ENCODE peak calls at places on chromosomes 6 and 20, in eight cellular contexts. O, Q, D, E, S, J, I and G are unnamed samples.

GRCh38 chr6:56222509-56222908 is 24.9 kb downstream of the COL21A1 start:
- DNase-seq in D (no peak), O (no peak), I (no peak), J (no peak), S (no peak), Q (no peak), E (peak), G (no peak)

GRCh38 chr20:54197621-54198604 is 10.0 kb upstream of the PFDN4 start:
- DNase-seq in Q (no peak), S (no peak), D (peak), E (no peak), J (no peak), I (peak), O (no peak), G (no peak)

GRCh38 chr20:16106191-16106849 is 466.9 kb downstream of the KIF16B start:
- DNase-seq in S (no peak), J (no peak), O (no peak), Q (no peak), D (no peak), E (no peak), I (no peak), G (no peak)

GRCh38 chr6:1554881-1555569 is 54.7 kb upstream of the FOXC1 start:
- DNase-seq in Q (peak), J (no peak), E (peak), O (peak), S (peak), D (peak), I (peak), G (peak)

GRCh38 chr6:40903456-40903855 is 135.6 kb downstream of the UNC5CL start:
- DNase-seq in J (no peak), D (no peak), S (no peak), E (peak), Q (no peak), O (no peak), I (no peak), G (no peak)

GRCh38 chr6:13296536-13296997 is 31.8 kb downstream of the TBC1D7 start:
- DNase-seq in D (peak), J (no peak), Q (no peak), S (no peak), O (no peak), I (no peak), E (no peak), G (no peak)

GRCh38 chr20:10093087-10093591 is 58.4 kb downstream of the ANKEF1 start:
- DNase-seq in S (no peak), E (peak), O (no peak), D (peak), J (no peak), I (peak), Q (no peak), G (no peak)

GRCh38 chr6:5570641-5571040 is 309.3 kb downstream of the FARS2 start:
- DNase-seq in E (no peak), I (no peak), O (no peak), Q (no peak), D (no peak), S (no peak), J (no peak), G (no peak)

GRCh38 chr6:82882363-82883033 is 183.1 kb downstream of the UBE3D start:
- DNase-seq in D (no peak), J (no peak), I (no peak), S (no peak), Q (no peak), E (no peak), O (no peak), G (no peak)

GRCh38 chr6:20096506-20096905 is 115.8 kb downstream of the MBOAT1 start:
- DNase-seq in D (no peak), I (no peak), S (no peak), J (peak), Q (no peak), E (no peak), O (no peak), G (no peak)

GRCh38 chr6:8059129-8059528 is 5.1 kb downstream of the BLOC1S5 start:
- DNase-seq in Q (peak), D (no peak), I (peak), O (no peak), S (no peak), E (peak), J (no peak), G (no peak)

GRCh38 chr6:41811095-41811494 is 23.6 kb downstream of the TOMM6 start:
- DNase-seq in I (no peak), S (no peak), J (no peak), E (no peak), O (no peak), Q (no peak), D (no peak), G (no peak)

GRCh38 chr20:37686762-37687477 is 6.9 kb upstream of the CTNNBL1 start:
- DNase-seq in E (peak), J (no peak), S (no peak), Q (no peak), I (peak), O (no peak), D (peak), G (no peak)

GRCh38 chr20:36311854-36312723 is 6.0 kb downstream of the DLGAP4 start:
- DNase-seq in I (no peak), O (no peak), Q (no peak), J (no peak), S (no peak), E (no peak), D (peak), G (no peak)

GRCh38 chr20:35821807-35822242 is 50.0 kb downstream of the PHF20 start:
- DNase-seq in D (no peak), Q (no peak), J (no peak), S (no peak), E (peak), O (no peak), I (peak), G (no peak)

GRCh38 chr6:30752164-30752927 is 8.0 kb upstream of the IER3 start:
- DNase-seq in O (no peak), E (peak), S (peak), I (peak), Q (no peak), J (peak), D (no peak), G (no peak)

GRCh38 chr6:46502486-46503119 is 11.4 kb upstream of the RCAN2 start:
- DNase-seq in O (no peak), J (no peak), Q (no peak), I (no peak), D (no peak), S (no peak), E (no peak), G (no peak)

GRCh38 chr6:37170273-37171140 is 555 bp downstream of the PIM1 start:
- DNase-seq in Q (peak), J (no peak), E (no peak), D (peak), S (peak), I (peak), O (peak), G (peak)

GRCh38 chr20:51789434-51789833 is 12.9 kb downstream of the SALL4 start:
- DNase-seq in S (no peak), E (no peak), I (no peak), J (no peak), Q (no peak), O (no peak), D (no peak), G (no peak)

GRCh38 chr6:5093231-5094015 is 8.3 kb downstream of the PPP1R3G start:
- DNase-seq in Q (no peak), E (no peak), I (no peak), S (no peak), J (no peak), D (no peak), O (no peak), G (no peak)

GRCh38 chr20:17646901-17647301 is 35.1 kb downstream of the RRBP1 start:
- DNase-seq in Q (no peak), E (no peak), D (no peak), J (no peak), O (no peak), S (no peak), I (no peak), G (no peak)

GRCh38 chr20:57465943-57466342 is 59.0 kb downstream of the CTCFL start:
- DNase-seq in D (no peak), Q (no peak), S (no peak), E (no peak), O (no peak), J (no peak), I (no peak), G (no peak)

GRCh38 chr6:42978487-42978792 is 541 bp downstream of the PEX6 start:
- DNase-seq in E (no peak), S (no peak), D (peak), I (no peak), O (no peak), J (no peak), Q (no peak), G (no peak)

GRCh38 chr6:34587325-34587724 is 31.2 kb upstream of the SPDEF start:
- DNase-seq in D (peak), J (no peak), O (no peak), E (no peak), S (no peak), Q (no peak), I (no peak), G (no peak)

GRCh38 chr20:60483371-60483770 is 525.1 kb downstream of the CDH26 start:
- DNase-seq in I (no peak), D (no peak), O (no peak), J (no peak), E (no peak), Q (no peak), S (no peak), G (no peak)

GRCh38 chr6:157541618-157542404 is 160.8 kb downstream of the ZDHHC14 start:
- DNase-seq in E (no peak), S (no peak), Q (no peak), D (peak), I (peak), J (no peak), O (no peak), G (no peak)

GRCh38 chr6:44667668-44668390 is 280.3 kb downstream of the CDC5L start:
- DNase-seq in O (no peak), I (no peak), Q (peak), J (no peak), D (peak), S (peak), E (no peak), G (no peak)

GRCh38 chr20:60481051-60481741 is 523.0 kb downstream of the CDH26 start:
- DNase-seq in I (no peak), O (no peak), D (no peak), S (no peak), E (no peak), J (no peak), Q (no peak), G (no peak)

GRCh38 chr20:18721716-18722115 is 91.9 kb upstream of the SCP2D1 start:
- DNase-seq in J (no peak), E (no peak), I (no peak), D (no peak), O (no peak), Q (no peak), S (no peak), G (no peak)

GRCh38 chr6:128336436-128337095 is 183.8 kb downstream of the PTPRK start:
- DNase-seq in I (peak), D (no peak), S (no peak), J (no peak), E (no peak), O (no peak), Q (no peak), G (no peak)

GRCh38 chr6:28357036-28357435 is 7.3 kb downstream of the ZKSCAN3 start:
- DNase-seq in I (peak), S (no peak), D (peak), Q (no peak), E (peak), O (no peak), J (no peak), G (no peak)

GRCh38 chr6:106253731-106254130 is 71.8 kb downstream of the ATG5 start:
- DNase-seq in O (no peak), S (no peak), E (peak), Q (no peak), D (no peak), I (peak), J (no peak), G (no peak)

GRCh38 chr20:45246109-45246508 is 8.3 kb downstream of the SLPI start:
- DNase-seq in Q (no peak), J (no peak), E (no peak), S (no peak), I (no peak), D (no peak), O (no peak), G (no peak)

GRCh38 chr20:38337561-38338140 is 8.6 kb upstream of the LBP start:
- DNase-seq in S (no peak), D (peak), E (no peak), Q (no peak), I (no peak), O (no peak), J (no peak), G (no peak)

GRCh38 chr20:43691928-43692524 is 25.1 kb downstream of the MYBL2 start:
- DNase-seq in Q (peak), I (peak), J (peak), E (no peak), S (peak), O (no peak), D (peak), G (peak)

GRCh38 chr20:52473171-52473570 is 281.6 kb upstream of the ZFP64 start:
- DNase-seq in D (no peak), O (no peak), I (no peak), S (no peak), Q (no peak), E (no peak), J (no peak), G (no peak)

GRCh38 chr20:36624068-36624813 is 18.7 kb downstream of the RAB5IF start:
- DNase-seq in S (no peak), J (no peak), I (no peak), D (peak), O (no peak), E (no peak), Q (no peak), G (no peak)

GRCh38 chr20:48777005-48777404 is 50.8 kb downstream of the PREX1 start:
- DNase-seq in Q (no peak), J (peak), E (no peak), S (no peak), O (no peak), I (no peak), D (no peak), G (no peak)

DNA sequence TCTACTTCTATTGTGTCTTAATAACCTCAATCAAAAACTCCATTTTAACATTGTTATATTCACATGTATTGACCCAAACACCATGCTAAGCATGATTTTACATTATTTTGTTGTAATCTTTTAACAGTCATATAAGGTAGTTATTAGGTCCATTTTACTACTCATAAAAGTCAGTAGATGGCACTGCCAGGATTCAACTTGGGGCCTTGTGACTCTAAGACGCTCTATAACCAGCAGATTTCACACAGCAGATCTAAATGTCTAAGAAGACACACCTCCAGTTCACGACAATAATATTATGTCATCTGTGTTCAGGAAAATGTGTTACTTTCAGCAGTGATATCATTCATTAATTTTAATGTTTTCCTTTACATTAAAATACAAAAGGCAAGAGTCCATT is 88.0 kb downstream of the FRK start:
- DNase-seq in O (no peak), Q (no peak), E (no peak), I (no peak), S (no peak), D (no peak), J (no peak), G (no peak)
- H3K27ac ChIP-seq in O (no peak), Q (no peak), E (no peak), I (no peak), S (no peak), D (no peak), J (no peak), G (no peak)

GRCh38 chr20:1369970-1370369 is 22.9 kb downstream of the FKBP1A start:
- DNase-seq in I (no peak), S (no peak), D (no peak), E (no peak), Q (no peak), J (no peak), O (no peak), G (no peak)
- H3K27ac ChIP-seq in I (no peak), S (no peak), D (no peak), E (no peak), Q (no peak), J (no peak), O (no peak), G (no peak)

DNA sequence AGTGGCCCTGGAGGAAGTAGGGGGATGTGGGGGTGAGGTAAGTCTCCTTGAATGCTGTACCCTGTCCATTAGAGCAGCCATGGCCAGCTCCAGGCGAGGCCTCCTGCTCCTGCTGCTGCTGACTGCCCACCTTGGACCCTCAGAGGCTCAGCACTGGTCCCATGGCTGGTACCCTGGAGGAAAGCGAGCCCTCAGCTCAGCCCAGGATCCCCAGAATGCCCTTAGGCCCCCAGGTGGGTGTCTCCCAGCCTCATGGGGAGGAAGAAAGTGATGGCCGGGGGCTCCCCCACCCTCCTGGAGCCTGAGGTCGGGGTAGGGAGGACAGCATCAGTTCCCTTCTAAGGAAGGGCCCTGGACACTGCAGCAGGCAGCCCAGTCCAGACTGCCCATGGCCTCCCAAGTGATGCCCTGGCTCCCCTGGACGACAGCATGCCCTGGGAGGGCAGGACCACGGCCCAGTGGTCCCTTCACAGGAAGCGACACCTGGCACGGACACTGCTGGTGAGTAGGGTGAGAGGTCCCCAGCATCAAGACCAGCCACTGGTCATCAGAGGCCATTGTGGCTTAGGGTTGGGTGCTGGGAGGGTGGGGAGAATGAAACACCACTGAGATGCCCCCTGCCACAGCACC is 1.0 kb downstream of the GNRH2 start:
- DNase-seq in E (no peak), I (no peak), S (no peak), O (no peak), D (no peak), Q (no peak), J (no peak), G (no peak)
- H3K27ac ChIP-seq in E (no peak), I (no peak), S (no peak), O (no peak), D (no peak), Q (no peak), J (no peak), G (no peak)

GRCh38 chr20:22562620-22563019 is 21.8 kb downstream of the FOXA2 start:
- DNase-seq in Q (no peak), S (no peak), E (no peak), D (peak), I (no peak), O (no peak), J (no peak), G (no peak)
- H3K27ac ChIP-seq in Q (no peak), S (no peak), E (no peak), D (no peak), I (no peak), O (no peak), J (no peak), G (no peak)

DNA sequence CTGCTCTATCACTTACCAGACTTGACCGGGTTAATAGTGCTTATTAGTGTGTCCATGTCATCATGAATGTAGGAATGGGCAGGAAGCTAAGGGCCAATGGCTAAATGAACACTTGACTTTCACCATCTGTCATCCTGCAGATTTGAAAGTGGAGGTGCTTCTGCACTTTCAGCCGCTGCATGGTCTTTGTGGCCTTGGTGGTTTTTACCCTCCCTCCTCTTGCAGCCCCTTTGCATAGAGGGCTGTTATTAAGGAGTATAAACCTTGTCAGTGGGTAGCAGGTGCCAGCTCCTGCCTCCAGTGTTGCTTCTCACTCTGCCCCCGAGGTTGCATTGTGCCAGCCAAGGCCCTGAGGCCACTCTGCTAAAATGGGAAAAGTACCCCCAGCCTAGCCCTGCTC is 122.2 kb upstream of the TNFAIP3 start:
- DNase-seq in S (no peak), D (no peak), J (no peak), I (no peak), E (no peak), O (no peak), Q (no peak), G (no peak)
- H3K27ac ChIP-seq in S (no peak), D (no peak), J (no peak), I (no peak), E (no peak), O (no peak), Q (no peak), G (no peak)

DNA sequence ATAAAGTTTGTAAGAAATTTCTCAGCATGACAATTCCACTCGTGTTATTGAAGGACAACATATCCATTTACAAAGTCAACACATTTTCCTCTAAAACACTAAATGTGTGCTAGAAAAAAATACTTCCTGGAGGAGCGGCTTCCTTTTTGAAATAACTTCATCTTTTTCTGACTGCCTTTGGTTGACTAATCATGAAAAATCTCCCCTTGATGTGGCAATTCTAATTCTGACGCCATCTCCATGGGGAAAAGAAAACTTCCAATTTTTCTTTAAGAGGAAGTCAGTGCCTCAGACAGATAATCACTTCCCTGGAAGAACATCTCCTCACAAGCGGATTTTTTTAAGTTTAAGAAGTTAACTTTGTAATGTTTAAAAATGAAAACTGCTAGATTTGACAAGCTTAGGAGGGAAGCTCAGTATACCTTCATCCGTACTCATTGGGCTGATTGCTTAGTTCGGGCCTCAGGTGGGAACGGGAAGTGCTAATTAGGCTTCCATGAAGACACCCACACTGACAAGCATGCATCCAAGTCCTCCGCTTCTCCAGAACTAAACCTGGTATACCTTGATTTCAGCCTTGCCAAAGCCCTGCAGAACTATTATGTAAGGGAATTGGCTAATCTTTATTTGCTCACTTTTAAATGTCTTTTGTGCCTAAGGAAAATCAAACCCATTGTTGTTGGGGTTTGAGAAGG is 35.1 kb upstream of the DUSP22 start:
- DNase-seq in Q (no peak), S (no peak), O (no peak), J (no peak), I (peak), D (no peak), E (no peak), G (no peak)
- H3K27ac ChIP-seq in Q (no peak), S (no peak), O (no peak), J (no peak), I (no peak), D (no peak), E (no peak), G (no peak)

GRCh38 chr6:62285612-62286469 is at the start of gene KHDRBS2:
- DNase-seq in D (peak), Q (no peak), O (no peak), I (no peak), S (peak), J (peak), E (no peak), G (peak)
- H3K27ac ChIP-seq in D (no peak), Q (no peak), O (no peak), I (no peak), S (peak), J (peak), E (no peak), G (no peak)

GRCh38 chr20:64052326-64052722 is 2.9 kb upstream of the SOX18 start:
- DNase-seq in S (no peak), O (no peak), D (no peak), Q (no peak), I (no peak), J (no peak), E (no peak), G (no peak)

GRCh38 chr20:64052987-64053840 is 3.8 kb upstream of the SOX18 start:
- DNase-seq in Q (no peak), S (no peak), O (no peak), I (no peak), J (no peak), E (no peak), D (peak), G (no peak)

GRCh38 chr20:64055396-64055892 is 6.0 kb upstream of the SOX18 start:
- DNase-seq in O (no peak), D (no peak), E (no peak), S (no peak), J (no peak), I (no peak), Q (no peak), G (no peak)

GRCh38 chr20:64055893-64056638 is 6.6 kb upstream of the SOX18 start:
- DNase-seq in S (no peak), J (no peak), E (no peak), I (peak), O (no peak), Q (no peak), D (peak), G (no peak)

GRCh38 chr20:64053841-64054661 is 4.6 kb upstream of the SOX18 start:
- DNase-seq in O (no peak), S (no peak), E (no peak), D (peak), I (no peak), Q (no peak), J (no peak), G (no peak)
- H3K27ac ChIP-seq in O (no peak), S (peak), E (no peak), D (peak), I (no peak), Q (no peak), J (peak), G (no peak)